ENCODE peak calls at places on chromosomes 7 and 10, in six cellular contexts. K is G401; X is skeletal muscle cell; T is lower lobe of right lung; N is COR-L47; M is activated T-cell treated with anti-CD3 and anti-CD28 coated beads, Interleukin-2, amount 50 U/mL, for 4 hours. Z is an unnamed sample.

GRCh38 chr7:42103456-42103855 is 133.6 kb downstream of the GLI3 start:
- DNase-seq in K (no peak), X (no peak), T (no peak), N (no peak), M (no peak), Z (no peak)

GRCh38 chr7:36232971-36233550 is 80.0 kb downstream of the EEPD1 start:
- DNase-seq in K (no peak), X (no peak), T (no peak), N (no peak), M (no peak), Z (no peak)

GRCh38 chr7:117478796-117479479 is 887 bp upstream of the CFTR start:
- DNase-seq in K (no peak), X (no peak), T (no peak), N (no peak), M (no peak), Z (no peak)

GRCh38 chr7:134315679-134316538 is 821 bp downstream of the SLC35B4 start:
- DNase-seq in K (peak; percentile 55), X (no peak), T (no peak), N (no peak), M (no peak), Z (no peak)

GRCh38 chr7:107173691-107174406 is 5.0 kb downstream of the HBP1 start:
- DNase-seq in K (no peak), X (no peak), T (no peak), N (no peak), M (no peak), Z (no peak)

GRCh38 chr10:21278491-21279216 is 246.8 kb downstream of the SKIDA1 start:
- DNase-seq in K (peak; percentile 72), X (peak; percentile 67), T (peak; percentile 94), N (peak; percentile 64), M (peak; percentile 48), Z (peak; percentile 48)

GRCh38 chr7:36154255-36155212 is 1.5 kb downstream of the EEPD1 start:
- DNase-seq in K (no peak), X (no peak), T (peak; percentile 54), N (no peak), M (no peak), Z (no peak)

GRCh38 chr10:89845541-89846275 is 144.3 kb downstream of the KIF20B start:
- DNase-seq in K (no peak), X (peak; percentile 4), T (no peak), N (no peak), M (no peak), Z (no peak)

GRCh38 chr10:119517235-119518141 is 25.0 kb downstream of the RGS10 start:
- DNase-seq in K (no peak), X (no peak), T (peak; percentile 64), N (no peak), M (peak; percentile 45), Z (no peak)

GRCh38 chr7:14766747-14767146 is 135.8 kb downstream of the DGKB start:
- DNase-seq in K (no peak), X (no peak), T (no peak), N (no peak), M (no peak), Z (peak; percentile 54)

GRCh38 chr7:234712-235553 is 42.6 kb downstream of the FAM20C start:
- DNase-seq in K (peak; percentile 74), X (no peak), T (peak; percentile 78), N (no peak), M (no peak), Z (no peak)

GRCh38 chr7:158650821-158651225 is 53.8 kb downstream of the NCAPG2 start:
- DNase-seq in K (no peak), X (peak; percentile 88), T (no peak), N (no peak), M (no peak), Z (peak; percentile 50)

GRCh38 chr7:21364838-21365267 is 63.0 kb upstream of the SP4 start:
- DNase-seq in K (no peak), X (no peak), T (no peak), N (no peak), M (no peak), Z (no peak)

GRCh38 chr7:42603496-42603895 is 308.4 kb downstream of the C7orf25 start:
- DNase-seq in K (no peak), X (no peak), T (no peak), N (no peak), M (no peak), Z (no peak)

GRCh38 chr7:123594813-123595241 is 6.8 kb upstream of the ASB15 start:
- DNase-seq in K (no peak), X (no peak), T (peak; percentile 24), N (peak; percentile 50), M (no peak), Z (no peak)

GRCh38 chr7:2523461-2523905 is 3.9 kb downstream of the LFNG start:
- DNase-seq in K (no peak), X (no peak), T (peak; percentile 77), N (peak; percentile 91), M (no peak), Z (no peak)

GRCh38 chr10:76337641-76338040 is 906.2 kb downstream of the LRMDA start:
- DNase-seq in K (no peak), X (no peak), T (no peak), N (no peak), M (no peak), Z (peak; percentile 46)

GRCh38 chr10:30074101-30074500 is 14.7 kb upstream of the JCAD start:
- DNase-seq in K (no peak), X (no peak), T (no peak), N (no peak), M (no peak), Z (no peak)

GRCh38 chr10:121702351-121703320 is 104.4 kb upstream of the FGFR2 start:
- DNase-seq in K (no peak), X (peak; percentile 20), T (no peak), N (no peak), M (no peak), Z (peak; percentile 19)

GRCh38 chr10:49282306-49282705 is 16.7 kb upstream of the C10orf71 start:
- DNase-seq in K (no peak), X (no peak), T (no peak), N (no peak), M (no peak), Z (no peak)

GRCh38 chr10:31803606-31804195 is 124.9 kb downstream of the ARHGAP12 start:
- DNase-seq in K (peak; percentile 17), X (no peak), T (no peak), N (no peak), M (no peak), Z (peak; percentile 40)

GRCh38 chr7:93509303-93509702 is 65.2 kb downstream of the CALCR start:
- DNase-seq in K (no peak), X (no peak), T (no peak), N (no peak), M (no peak), Z (no peak)

GRCh38 chr10:112298581-112298980 is 15.4 kb downstream of the TECTB start:
- DNase-seq in K (no peak), X (no peak), T (no peak), N (no peak), M (no peak), Z (no peak)

GRCh38 chr10:114174462-114175190 is 623 bp upstream of the CCDC186 start:
- DNase-seq in K (peak; percentile 70), X (peak; percentile 52), T (peak; percentile 82), N (no peak), M (peak; percentile 50), Z (no peak)

GRCh38 chr10:113178771-113179170 is 228.7 kb downstream of the TCF7L2 start:
- DNase-seq in K (no peak), X (no peak), T (no peak), N (no peak), M (no peak), Z (no peak)